ENCODE peak calls at places on chromosomes 5 and 9, in seven cellular contexts. One of them, this sample, is unnamed.
A peak's percentile ranks its signal among the peaks of the same experiment; 100 is the strongest.

GRCh38 chr5:157072508-157072907 is 13.6 kb upstream of the HAVCR1 start:
- DNase-seq in spleen: no peak
- DNase-seq in transverse colon: no peak
- DNase-seq in body of pancreas: no peak
- DNase-seq in left ventricle myocardium inferior: no peak
- DNase-seq in right lobe of liver: no peak
- DNase-seq in heart right ventricle: no peak
- DNase-seq in this sample: no peak

GRCh38 chr5:10352404-10353240 is 873 bp upstream of the MARCHF6 start:
- DNase-seq in spleen: no peak
- DNase-seq in transverse colon: no peak
- DNase-seq in body of pancreas: no peak
- DNase-seq in left ventricle myocardium inferior: no peak
- DNase-seq in right lobe of liver: no peak
- DNase-seq in heart right ventricle: no peak
- DNase-seq in this sample: peak; percentile 40

GRCh38 chr5:125237026-125237425 is 490.6 kb upstream of the ZNF608 start:
- DNase-seq in spleen: no peak
- DNase-seq in transverse colon: no peak
- DNase-seq in body of pancreas: no peak
- DNase-seq in left ventricle myocardium inferior: no peak
- DNase-seq in right lobe of liver: no peak
- DNase-seq in heart right ventricle: no peak
- DNase-seq in this sample: no peak

GRCh38 chr9:129109504-129109903 is 1.1 kb downstream of the CRAT start:
- DNase-seq in spleen: no peak
- DNase-seq in transverse colon: peak; percentile 49
- DNase-seq in body of pancreas: peak; percentile 49
- DNase-seq in left ventricle myocardium inferior: no peak
- DNase-seq in right lobe of liver: no peak
- DNase-seq in heart right ventricle: no peak
- DNase-seq in this sample: no peak

GRCh38 chr5:111372799-111373198 is 139.5 kb downstream of the STARD4 start:
- DNase-seq in spleen: no peak
- DNase-seq in transverse colon: no peak
- DNase-seq in body of pancreas: no peak
- DNase-seq in left ventricle myocardium inferior: no peak
- DNase-seq in right lobe of liver: no peak
- DNase-seq in heart right ventricle: no peak
- DNase-seq in this sample: no peak

GRCh38 chr5:36300181-36300926 is 1.3 kb downstream of the RANBP3L start:
- DNase-seq in spleen: no peak
- DNase-seq in transverse colon: no peak
- DNase-seq in body of pancreas: no peak
- DNase-seq in left ventricle myocardium inferior: no peak
- DNase-seq in right lobe of liver: no peak
- DNase-seq in heart right ventricle: no peak
- DNase-seq in this sample: no peak

GRCh38 chr9:19799784-19800183 is 10.9 kb upstream of the SLC24A2 start:
- DNase-seq in spleen: no peak
- DNase-seq in transverse colon: no peak
- DNase-seq in body of pancreas: no peak
- DNase-seq in left ventricle myocardium inferior: no peak
- DNase-seq in right lobe of liver: no peak
- DNase-seq in heart right ventricle: no peak
- DNase-seq in this sample: no peak

GRCh38 chr5:173497685-173498084 is 118.8 kb downstream of the BOD1 start:
- DNase-seq in spleen: no peak
- DNase-seq in transverse colon: no peak
- DNase-seq in body of pancreas: no peak
- DNase-seq in left ventricle myocardium inferior: no peak
- DNase-seq in right lobe of liver: no peak
- DNase-seq in heart right ventricle: no peak
- DNase-seq in this sample: no peak

GRCh38 chr5:137995077-137995746 is 37.7 kb downstream of the FAM13B start:
- DNase-seq in spleen: no peak
- DNase-seq in transverse colon: no peak
- DNase-seq in body of pancreas: no peak
- DNase-seq in left ventricle myocardium inferior: no peak
- DNase-seq in right lobe of liver: no peak
- DNase-seq in heart right ventricle: no peak
- DNase-seq in this sample: peak; percentile 1

GRCh38 chr9:131235480-131235851 is 40.8 kb downstream of the FAM78A start:
- DNase-seq in spleen: no peak
- DNase-seq in transverse colon: no peak
- DNase-seq in body of pancreas: no peak
- DNase-seq in left ventricle myocardium inferior: no peak
- DNase-seq in right lobe of liver: no peak
- DNase-seq in heart right ventricle: no peak
- DNase-seq in this sample: peak; percentile 87

GRCh38 chr9:109717342-109717741 is 62.7 kb upstream of the PALM2AKAP2 start:
- DNase-seq in spleen: no peak
- DNase-seq in transverse colon: no peak
- DNase-seq in body of pancreas: no peak
- DNase-seq in left ventricle myocardium inferior: no peak
- DNase-seq in right lobe of liver: no peak
- DNase-seq in heart right ventricle: no peak
- DNase-seq in this sample: no peak

GRCh38 chr9:127503379-127503921 is 52.1 kb downstream of the LRSAM1 start:
- DNase-seq in spleen: no peak
- DNase-seq in transverse colon: no peak
- DNase-seq in body of pancreas: no peak
- DNase-seq in left ventricle myocardium inferior: no peak
- DNase-seq in right lobe of liver: no peak
- DNase-seq in heart right ventricle: no peak
- DNase-seq in this sample: no peak

GRCh38 chr5:122501087-122501435 is 189.0 kb downstream of the SNCAIP start:
- DNase-seq in spleen: no peak
- DNase-seq in transverse colon: no peak
- DNase-seq in body of pancreas: no peak
- DNase-seq in left ventricle myocardium inferior: no peak
- DNase-seq in right lobe of liver: no peak
- DNase-seq in heart right ventricle: no peak
- DNase-seq in this sample: peak; percentile 63

GRCh38 chr5:55211184-55211874 is 15.8 kb downstream of the MCIDAS start:
- DNase-seq in spleen: no peak
- DNase-seq in transverse colon: no peak
- DNase-seq in body of pancreas: no peak
- DNase-seq in left ventricle myocardium inferior: no peak
- DNase-seq in right lobe of liver: no peak
- DNase-seq in heart right ventricle: no peak
- DNase-seq in this sample: no peak

GRCh38 chr5:120093178-120093577 is 370.9 kb upstream of the PRR16 start:
- DNase-seq in spleen: no peak
- DNase-seq in transverse colon: no peak
- DNase-seq in body of pancreas: no peak
- DNase-seq in left ventricle myocardium inferior: no peak
- DNase-seq in right lobe of liver: no peak
- DNase-seq in heart right ventricle: no peak
- DNase-seq in this sample: no peak

GRCh38 chr5:178940569-178941360 is at the start of gene ZNF454:
- DNase-seq in spleen: peak; percentile 87
- DNase-seq in transverse colon: peak; percentile 82
- DNase-seq in body of pancreas: peak; percentile 96
- DNase-seq in left ventricle myocardium inferior: peak; percentile 93
- DNase-seq in right lobe of liver: peak; percentile 74
- DNase-seq in heart right ventricle: peak; percentile 94
- DNase-seq in this sample: peak; percentile 98

GRCh38 chr9:82560457-82560904 is 502.5 kb downstream of the RASEF start:
- DNase-seq in spleen: no peak
- DNase-seq in transverse colon: peak; percentile 10
- DNase-seq in body of pancreas: peak; percentile 80
- DNase-seq in left ventricle myocardium inferior: no peak
- DNase-seq in right lobe of liver: peak; percentile 84
- DNase-seq in heart right ventricle: no peak
- DNase-seq in this sample: no peak

GRCh38 chr9:38421498-38422211 is 2.6 kb downstream of the IGFBPL1 start:
- DNase-seq in spleen: no peak
- DNase-seq in transverse colon: no peak
- DNase-seq in body of pancreas: no peak
- DNase-seq in left ventricle myocardium inferior: no peak
- DNase-seq in right lobe of liver: no peak
- DNase-seq in heart right ventricle: no peak
- DNase-seq in this sample: peak; percentile 18

GRCh38 chr9:16867571-16868311 is 2.7 kb downstream of the BNC2 start:
- DNase-seq in spleen: no peak
- DNase-seq in transverse colon: no peak
- DNase-seq in body of pancreas: no peak
- DNase-seq in left ventricle myocardium inferior: no peak
- DNase-seq in right lobe of liver: no peak
- DNase-seq in heart right ventricle: no peak
- DNase-seq in this sample: peak; percentile 85

GRCh38 chr5:126801992-126802294 is 25.0 kb downstream of the LMNB1 start:
- DNase-seq in spleen: no peak
- DNase-seq in transverse colon: no peak
- DNase-seq in body of pancreas: no peak
- DNase-seq in left ventricle myocardium inferior: no peak
- DNase-seq in right lobe of liver: no peak
- DNase-seq in heart right ventricle: no peak
- DNase-seq in this sample: no peak

GRCh38 chr5:93381057-93381456 is 200.0 kb downstream of the NR2F1-AS1 start:
- DNase-seq in spleen: no peak
- DNase-seq in transverse colon: no peak
- DNase-seq in body of pancreas: no peak
- DNase-seq in left ventricle myocardium inferior: no peak
- DNase-seq in right lobe of liver: no peak
- DNase-seq in heart right ventricle: no peak
- DNase-seq in this sample: no peak

GRCh38 chr5:105817906-105818305 is 1852.8 kb downstream of the EFNA5 start:
- DNase-seq in spleen: no peak
- DNase-seq in transverse colon: no peak
- DNase-seq in body of pancreas: no peak
- DNase-seq in left ventricle myocardium inferior: no peak
- DNase-seq in right lobe of liver: no peak
- DNase-seq in heart right ventricle: no peak
- DNase-seq in this sample: no peak

DNA sequence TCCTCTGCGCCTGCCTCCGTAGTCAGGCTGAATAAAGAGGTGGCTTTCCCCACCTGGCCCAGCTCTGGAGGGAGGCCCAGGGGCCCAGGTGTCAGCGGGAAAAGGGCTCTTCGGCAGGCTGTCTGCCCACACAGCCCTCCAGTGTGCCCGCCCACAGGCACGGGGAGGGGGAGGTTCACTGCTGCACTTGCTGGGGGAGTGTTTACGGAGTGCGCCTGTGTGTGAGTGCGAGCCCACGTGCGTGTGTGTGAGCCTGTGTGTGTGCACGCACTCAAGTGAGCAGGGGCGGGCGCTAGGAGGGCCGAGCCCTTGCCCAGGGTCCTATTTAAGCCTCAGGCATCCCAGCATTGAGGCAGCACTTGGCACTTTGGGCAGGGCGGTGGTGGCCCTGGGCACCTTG is 10.9 kb downstream of the DNLZ start:
- DNase-seq in spleen: no peak
- DNase-seq in transverse colon: no peak
- DNase-seq in body of pancreas: no peak
- DNase-seq in left ventricle myocardium inferior: no peak
- DNase-seq in right lobe of liver: no peak
- DNase-seq in heart right ventricle: no peak
- DNase-seq in this sample: no peak
- H3K4me3 ChIP-seq in spleen: no peak overlapping the region
- H3K4me3 ChIP-seq in transverse colon: no peak overlapping the region
- H3K4me3 ChIP-seq in body of pancreas: no peak overlapping the region
- H3K4me3 ChIP-seq in left ventricle myocardium inferior: peak overlapping the region; percentile 64
- H3K4me3 ChIP-seq in right lobe of liver: no peak overlapping the region
- H3K4me3 ChIP-seq in heart right ventricle: peak overlapping the region; percentile 9
- H3K4me3 ChIP-seq in this sample: no peak overlapping the region

GRCh38 chr5:133985540-133986180 is 17.2 kb upstream of the C5orf15 start:
- DNase-seq in spleen: no peak
- DNase-seq in transverse colon: no peak
- DNase-seq in body of pancreas: no peak
- DNase-seq in left ventricle myocardium inferior: no peak
- DNase-seq in right lobe of liver: no peak
- DNase-seq in heart right ventricle: no peak
- DNase-seq in this sample: no peak
- H3K27ac ChIP-seq in spleen: no peak overlapping the region
- H3K27ac ChIP-seq in transverse colon: no peak overlapping the region
- H3K27ac ChIP-seq in body of pancreas: no peak overlapping the region
- H3K27ac ChIP-seq in left ventricle myocardium inferior: no peak overlapping the region
- H3K27ac ChIP-seq in right lobe of liver: no peak overlapping the region
- H3K27ac ChIP-seq in heart right ventricle: no peak overlapping the region
- H3K27ac ChIP-seq in this sample: no peak overlapping the region

DNA sequence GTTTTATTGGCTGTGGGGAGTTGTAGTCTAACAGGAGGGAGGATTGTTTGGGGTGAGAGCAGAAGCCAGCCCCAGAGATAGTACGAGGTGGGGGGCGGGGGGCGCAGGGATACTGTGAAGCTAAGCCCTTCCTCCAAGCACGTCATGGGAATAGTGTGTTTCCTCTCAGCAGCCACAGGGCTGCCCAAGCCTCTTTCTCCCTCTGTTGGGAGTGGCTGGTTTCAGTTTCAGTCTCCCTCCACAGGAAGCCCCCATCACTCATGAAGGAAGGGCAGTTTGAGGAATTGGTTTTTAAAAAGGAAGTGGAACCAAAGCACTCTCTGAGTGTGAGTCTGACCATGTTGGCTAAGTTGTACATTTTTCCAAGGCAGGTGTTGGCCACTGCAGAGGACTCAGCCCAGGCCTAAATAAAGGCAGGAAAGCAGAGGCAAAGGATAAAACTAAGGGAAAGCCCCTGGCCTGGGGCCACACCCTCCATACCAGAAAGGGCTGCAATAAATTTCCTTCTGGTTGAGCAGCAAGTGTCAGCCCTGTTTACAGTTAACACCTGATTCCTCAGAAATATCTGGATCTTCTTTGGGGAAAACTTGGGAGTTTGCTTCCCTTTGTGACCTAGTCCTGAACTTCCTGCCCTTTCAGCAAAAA is 3.2 kb downstream of the RAB24 start:
- DNase-seq in spleen: peak; percentile 89
- DNase-seq in transverse colon: peak; percentile 76
- DNase-seq in body of pancreas: peak; percentile 32
- DNase-seq in left ventricle myocardium inferior: peak; percentile 48
- DNase-seq in right lobe of liver: no peak
- DNase-seq in heart right ventricle: no peak
- DNase-seq in this sample: peak; percentile 47
- TF ChIP-seq CTCF in spleen: peak; percentile 43
- TF ChIP-seq CTCF in transverse colon: no peak
- TF ChIP-seq CTCF in body of pancreas: no peak
- TF ChIP-seq CTCF in left ventricle myocardium inferior: no peak
- TF ChIP-seq CTCF in right lobe of liver: no peak
- TF ChIP-seq CTCF in heart right ventricle: no peak
- TF ChIP-seq CTCF in this sample: no peak

DNA sequence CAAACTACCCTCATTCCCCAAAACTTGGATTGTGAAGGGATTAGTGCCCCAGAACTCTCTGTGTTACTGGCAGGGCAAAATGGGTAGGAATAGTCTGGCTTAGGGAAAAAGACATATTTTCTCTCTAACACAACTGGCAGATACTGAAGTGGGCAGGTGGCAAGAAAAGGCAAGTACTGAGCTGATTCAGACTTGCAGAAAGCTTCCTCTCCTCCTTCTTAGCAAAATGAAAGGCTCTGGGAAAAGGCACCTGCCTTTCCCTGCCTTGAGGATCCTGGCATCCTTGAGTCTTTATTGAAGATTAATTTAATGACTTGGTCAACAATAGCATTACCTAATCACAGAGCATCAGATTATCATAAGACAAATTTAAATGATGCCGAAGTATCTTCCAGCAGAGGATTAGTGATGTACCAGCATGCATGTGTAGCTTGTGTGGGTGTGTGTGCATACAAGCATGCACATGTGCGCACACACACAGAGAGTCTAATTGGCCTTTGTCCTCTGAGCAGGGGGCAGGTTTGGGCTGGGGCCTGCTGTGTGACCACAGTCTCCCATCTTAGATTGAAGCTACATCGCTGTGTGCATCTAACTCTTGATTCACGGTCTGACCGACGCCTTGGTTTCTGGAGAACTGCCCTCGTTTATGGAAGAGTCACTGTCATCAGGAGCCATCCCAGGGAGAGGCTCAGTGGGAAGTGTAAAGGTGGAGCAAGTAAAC is 294.8 kb downstream of the AOPEP start:
- DNase-seq in spleen: no peak
- DNase-seq in transverse colon: no peak
- DNase-seq in body of pancreas: no peak
- DNase-seq in left ventricle myocardium inferior: no peak
- DNase-seq in right lobe of liver: no peak
- DNase-seq in heart right ventricle: no peak
- DNase-seq in this sample: no peak
- H3K4me3 ChIP-seq in spleen: no peak overlapping the region
- H3K4me3 ChIP-seq in transverse colon: no peak overlapping the region
- H3K4me3 ChIP-seq in body of pancreas: no peak overlapping the region
- H3K4me3 ChIP-seq in left ventricle myocardium inferior: peak overlapping the region; percentile 42
- H3K4me3 ChIP-seq in right lobe of liver: no peak overlapping the region
- H3K4me3 ChIP-seq in heart right ventricle: no peak overlapping the region
- H3K4me3 ChIP-seq in this sample: no peak overlapping the region

This sample was measured in cardiac muscle cell.